ENCODE peak calls at places on chromosomes 12 and 14, in four cellular contexts. E is heart left ventricle, Y is prostate gland, S is esophagus muscularis mucosa. D is an unnamed sample.

GRCh38 chr12:70823182-70823976 is 97.2 kb downstream of the PTPRR start:
- DNase-seq in S (no peak), E (no peak), Y (no peak), D (no peak)

GRCh38 chr14:38887696-38888095 is 215.3 kb downstream of the SEC23A start:
- DNase-seq in E (no peak), Y (no peak), S (no peak), D (no peak)

GRCh38 chr12:53234236-53234635 is 2.2 kb upstream of the RARG start:
- DNase-seq in Y (no peak), S (no peak), E (no peak), D (no peak)

GRCh38 chr14:26330982-26331381 is 266.9 kb downstream of the NOVA1 start:
- DNase-seq in E (no peak), S (no peak), Y (no peak), D (no peak)

GRCh38 chr12:68633614-68634558 is 23.2 kb downstream of the RAP1B start:
- DNase-seq in E (no peak), Y (no peak), S (no peak), D (no peak)

GRCh38 chr14:99792551-99793212 is 531 bp upstream of the EML1 start:
- DNase-seq in Y (peak; percentile 8), S (no peak), E (peak; percentile 72), D (no peak)

GRCh38 chr12:126224032-126224431 is 1158.8 kb downstream of the AACS start:
- DNase-seq in E (no peak), Y (no peak), S (no peak), D (no peak)

GRCh38 chr12:28340261-28340660 is 150.0 kb downstream of the CCDC91 start:
- DNase-seq in E (no peak), S (no peak), Y (no peak), D (no peak)

GRCh38 chr14:31263485-31264133 is 56.0 kb upstream of the HECTD1 start:
- DNase-seq in Y (no peak), E (no peak), S (no peak), D (no peak)

GRCh38 chr12:27142102-27142721 is 59.8 kb upstream of the C12orf71 start:
- DNase-seq in S (no peak), E (no peak), Y (peak; percentile 55), D (no peak)

GRCh38 chr12:42445891-42446290 is 119.9 kb downstream of the PPHLN1 start:
- DNase-seq in E (no peak), Y (no peak), S (no peak), D (no peak)

GRCh38 chr14:52348796-52349195 is 34.7 kb downstream of the PTGER2 start:
- DNase-seq in Y (no peak), E (no peak), S (no peak), D (no peak)

GRCh38 chr12:90959538-90960139 is 4.7 kb upstream of the CCER1 start:
- DNase-seq in E (no peak), Y (peak; percentile 23), S (no peak), D (no peak)

GRCh38 chr14:56118611-56119181 is 485 bp downstream of the PELI2 start:
- DNase-seq in Y (peak; percentile 22), S (no peak), E (peak; percentile 81), D (no peak)

GRCh38 chr14:94385553-94386057 is 2.8 kb downstream of the SERPINA1 start:
- DNase-seq in Y (no peak), E (no peak), S (no peak), D (no peak)

GRCh38 chr12:51188359-51189051 is 15.6 kb upstream of the TFCP2 start:
- DNase-seq in Y (no peak), E (no peak), S (no peak), D (no peak)

GRCh38 chr12:69401940-69402339 is 42.4 kb downstream of the YEATS4 start:
- DNase-seq in Y (no peak), S (no peak), E (no peak), D (no peak)

GRCh38 chr12:76038176-76038575 is 6.6 kb upstream of the PHLDA1 start:
- DNase-seq in E (no peak), Y (no peak), S (no peak), D (no peak)

GRCh38 chr12:125160556-125160955 is 95.3 kb downstream of the AACS start:
- DNase-seq in Y (no peak), E (no peak), S (no peak), D (no peak)

GRCh38 chr12:41277019-41277770 is 89.1 kb downstream of the PDZRN4 start:
- DNase-seq in Y (peak; percentile 10), S (no peak), E (no peak), D (no peak)

GRCh38 chr12:42076976-42077375 is 67.7 kb downstream of the GXYLT1 start:
- DNase-seq in E (no peak), Y (no peak), S (no peak), D (no peak)

GRCh38 chr14:67446371-67447032 is 34.5 kb upstream of the PLEK2 start:
- DNase-seq in S (no peak), Y (peak; percentile 16), E (no peak), D (no peak)

GRCh38 chr14:94284221-94284620 is 8.8 kb downstream of the SERPINA10 start:
- DNase-seq in S (no peak), Y (no peak), E (no peak), D (no peak)

GRCh38 chr14:32366995-32367394 is 37.9 kb downstream of the AKAP6 start:
- DNase-seq in S (no peak), E (no peak), Y (no peak), D (no peak)

GRCh38 chr12:7555752-7556151 is 52.2 kb upstream of the CD163 start:
- DNase-seq in E (no peak), Y (no peak), S (no peak), D (no peak)

GRCh38 chr12:125184213-125184952 is 119.1 kb downstream of the AACS start:
- DNase-seq in Y (no peak), S (no peak), E (no peak), D (no peak)

DNA sequence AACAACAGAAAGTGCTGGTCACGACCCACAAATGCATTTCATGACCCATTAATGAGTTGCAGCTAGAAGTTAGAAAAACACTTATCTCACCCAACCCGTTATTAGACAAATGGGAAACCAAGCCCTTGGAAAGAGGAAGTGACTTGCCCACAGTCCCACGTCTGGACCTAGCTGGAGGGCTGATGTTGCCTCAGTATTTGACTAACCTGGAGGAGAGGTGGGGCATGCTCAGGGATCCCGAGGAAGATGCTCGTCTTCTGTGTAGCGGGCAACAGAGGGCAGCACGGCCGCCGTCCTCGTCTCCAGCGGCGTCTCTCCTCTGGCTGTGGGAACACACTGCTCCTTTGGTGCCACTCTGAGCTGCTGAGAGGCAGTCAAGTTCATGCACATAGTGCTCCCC is 12.7 kb downstream of the CCND2 start:
- DNase-seq in Y (no peak), S (no peak), E (no peak), D (no peak)
- TF ChIP-seq POLR2A in Y (no peak), S (no peak), E (no peak), D (no peak)

DNA sequence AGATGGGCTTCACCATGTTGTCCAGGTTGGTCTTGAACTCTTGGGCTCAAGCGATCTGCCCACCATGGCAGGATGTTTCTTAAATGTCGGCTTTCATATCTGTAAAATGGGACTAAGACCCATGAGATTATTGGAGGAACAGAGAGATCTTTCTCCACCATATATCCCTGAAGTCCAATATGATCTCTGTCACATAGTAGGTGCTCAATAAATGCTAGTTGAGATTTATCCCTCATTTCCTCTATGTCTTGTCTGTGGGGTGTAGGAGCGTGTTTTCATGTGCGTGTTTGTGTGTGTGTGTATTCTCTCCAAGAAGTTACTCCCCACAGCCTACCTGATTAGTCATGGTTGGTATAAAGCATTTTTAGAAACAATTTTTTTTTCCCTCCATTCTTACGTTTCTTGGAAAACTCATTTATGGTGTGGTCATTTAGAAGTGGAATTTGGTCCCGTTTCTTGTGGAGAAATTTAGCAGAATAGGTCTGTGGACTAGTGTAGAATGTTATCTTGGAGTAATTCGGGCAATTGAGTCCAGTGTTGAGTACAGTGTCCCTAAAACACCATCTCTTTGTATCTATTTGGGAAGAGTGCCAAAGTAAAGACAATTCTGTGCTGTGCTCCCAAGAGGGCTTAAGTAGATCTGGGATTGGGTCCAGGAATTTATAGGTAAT is 4.3 kb downstream of the STRAP start:
- DNase-seq in Y (no peak), E (no peak), S (no peak), D (no peak)
- TF ChIP-seq POLR2A in Y (no peak), E (no peak), S (no peak), D (no peak)

DNA sequence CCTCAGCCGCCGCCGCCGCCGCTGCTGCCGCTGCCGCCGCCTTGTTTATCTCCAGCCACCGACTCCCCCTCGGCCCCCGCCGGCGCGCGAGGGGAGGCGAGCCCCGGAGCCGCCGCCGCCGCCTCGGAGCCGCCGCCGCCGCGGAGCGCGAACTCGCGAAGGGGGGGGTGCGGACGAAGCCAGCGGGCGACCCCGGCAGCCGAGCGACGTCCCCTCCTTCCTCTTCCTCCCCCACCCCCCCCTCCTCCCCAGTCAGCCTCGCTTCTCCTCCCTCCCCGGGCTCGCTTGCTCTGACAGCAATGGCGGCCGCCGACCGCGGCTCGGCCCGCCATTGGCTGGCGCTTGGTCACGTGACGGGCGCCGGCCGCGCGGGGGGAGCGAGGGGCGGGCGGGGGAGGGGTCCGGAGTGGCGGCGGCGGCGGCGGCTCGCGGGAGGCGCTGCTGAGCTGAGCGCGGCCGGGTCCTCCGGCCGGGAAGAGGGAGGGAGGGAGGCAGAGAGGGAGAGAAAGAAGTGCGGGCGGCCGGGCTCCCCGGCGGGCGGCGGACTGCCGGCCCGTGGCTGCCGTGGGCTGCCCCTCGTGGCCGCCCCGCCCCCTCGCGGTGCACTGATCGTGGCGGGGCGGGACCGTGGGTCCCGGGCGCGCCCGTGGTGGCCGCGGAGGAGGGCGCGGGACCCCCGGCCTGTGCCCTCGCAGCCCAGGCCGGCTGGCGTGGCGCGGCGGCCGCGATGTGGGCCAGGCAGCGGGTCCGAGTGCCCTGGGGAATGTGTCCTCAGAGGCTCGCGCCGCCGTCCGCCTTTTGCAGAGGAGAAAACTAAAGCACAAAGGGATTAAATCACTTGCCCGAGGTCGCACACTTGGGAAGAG is at the start of gene MED13L:
- DNase-seq in E (peak; percentile 96), Y (peak; percentile 87), S (peak; percentile 97), D (no peak)
- TF ChIP-seq POLR2A in E (peak; percentile 38), Y (peak; percentile 31), S (no peak), D (no peak)

GRCh38 chr12:2058837-2059236 is 6.0 kb downstream of the CACNA1C start:
- DNase-seq in S (no peak), Y (no peak), E (no peak), D (no peak)
- TF ChIP-seq POLR2A in S (no peak), Y (no peak), E (no peak), D (no peak)

DNA sequence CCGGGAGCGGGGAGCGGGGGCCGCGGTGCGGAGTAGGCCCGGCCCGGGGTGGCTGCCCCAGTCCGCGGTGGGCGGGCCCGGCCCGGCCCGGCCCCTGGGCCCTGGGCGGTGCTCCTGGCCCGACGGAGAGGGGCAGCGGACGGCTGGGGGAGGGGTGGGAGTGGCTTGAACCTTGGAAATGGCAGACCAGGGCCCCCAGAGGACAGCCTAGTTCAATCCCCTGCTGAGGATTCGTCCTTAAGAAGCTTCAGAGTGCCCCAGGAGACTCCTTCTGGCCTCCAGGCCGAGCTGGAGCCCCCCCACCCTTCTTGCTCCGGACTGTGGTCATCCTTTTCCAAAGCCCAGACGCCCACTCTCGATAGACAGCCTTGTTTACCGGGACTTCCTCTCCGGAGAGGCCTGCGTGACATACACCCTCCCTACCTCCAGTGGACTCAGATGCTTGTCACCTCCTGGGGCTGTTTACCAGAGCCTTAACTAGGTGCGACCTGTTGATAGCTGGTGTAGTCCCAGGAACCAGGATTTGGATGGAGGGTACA is 458 bp downstream of the KHNYN start:
- DNase-seq in E (peak; percentile 94), S (peak; percentile 93), Y (peak; percentile 44), D (peak; percentile 94)
- TF ChIP-seq POLR2A in E (no peak), S (no peak), Y (no peak), D (no peak)

GRCh38 chr12:122081697-122082221 is 3.2 kb downstream of the MLXIP start:
- DNase-seq in Y (no peak), S (no peak), E (peak; percentile 82), D (no peak)
- TF ChIP-seq POLR2A in Y (no peak), S (no peak), E (no peak), D (no peak)

GRCh38 chr12:120116792-120117651 is 469 bp upstream of the RAB35 start:
- DNase-seq in E (peak; percentile 99), S (peak; percentile 98), Y (peak; percentile 93), D (no peak)
- TF ChIP-seq POLR2A in E (peak; percentile 88), S (peak; percentile 60), Y (peak; percentile 87), D (peak; percentile 79)